ENCODE peak calls at places on chromosomes 7 and 10, in five cellular contexts. One of them, this sample, is unnamed.

GRCh38 chr7:93115796-93116195 is 2.0 kb downstream of the SAMD9 start:
- DNase-seq in astrocyte of the spinal cord: peak; percentile 37
- DNase-seq in H7: no peak
- DNase-seq in activated gamma-delta T cell: no peak
- DNase-seq in Calu3: peak; percentile 29
- DNase-seq in this sample: no peak

GRCh38 chr7:157140118-157140905 is 1.6 kb downstream of the UBE3C start:
- DNase-seq in Calu3: no peak
- DNase-seq in astrocyte of the spinal cord: no peak
- DNase-seq in H7: no peak
- DNase-seq in activated gamma-delta T cell: no peak
- DNase-seq in this sample: no peak

GRCh38 chr7:151351027-151351426 is 9.4 kb downstream of the NUB1 start:
- DNase-seq in Calu3: peak; percentile 21
- DNase-seq in H7: peak; percentile 78
- DNase-seq in astrocyte of the spinal cord: no peak
- DNase-seq in activated gamma-delta T cell: no peak
- DNase-seq in this sample: peak; percentile 45

GRCh38 chr7:2279873-2280272 is 34.4 kb downstream of the SNX8 start:
- DNase-seq in H7: peak; percentile 10
- DNase-seq in activated gamma-delta T cell: no peak
- DNase-seq in astrocyte of the spinal cord: no peak
- DNase-seq in Calu3: no peak
- DNase-seq in this sample: no peak

GRCh38 chr7:66727058-66727457 is 13.5 kb upstream of the RABGEF1 start:
- DNase-seq in astrocyte of the spinal cord: no peak
- DNase-seq in Calu3: no peak
- DNase-seq in H7: peak; percentile 15
- DNase-seq in activated gamma-delta T cell: no peak
- DNase-seq in this sample: no peak

GRCh38 chr10:1022413-1022812 is 3.2 kb downstream of the IDI2 start:
- DNase-seq in astrocyte of the spinal cord: no peak
- DNase-seq in Calu3: no peak
- DNase-seq in activated gamma-delta T cell: no peak
- DNase-seq in H7: peak; percentile 44
- DNase-seq in this sample: no peak

GRCh38 chr10:13717571-13717935 is 130.8 kb downstream of the PRPF18 start:
- DNase-seq in astrocyte of the spinal cord: no peak
- DNase-seq in H7: no peak
- DNase-seq in activated gamma-delta T cell: no peak
- DNase-seq in Calu3: no peak
- DNase-seq in this sample: no peak

GRCh38 chr10:127398140-127398966 is 150.8 kb upstream of the NPS start:
- DNase-seq in astrocyte of the spinal cord: peak; percentile 69
- DNase-seq in activated gamma-delta T cell: no peak
- DNase-seq in Calu3: no peak
- DNase-seq in H7: no peak
- DNase-seq in this sample: no peak

GRCh38 chr7:102288285-102288930 is 1.7 kb downstream of the SH2B2 start:
- DNase-seq in activated gamma-delta T cell: no peak
- DNase-seq in H7: no peak
- DNase-seq in Calu3: no peak
- DNase-seq in astrocyte of the spinal cord: no peak
- DNase-seq in this sample: no peak

GRCh38 chr7:17043012-17043877 is 161.5 kb upstream of the AGR3 start:
- DNase-seq in H7: no peak
- DNase-seq in Calu3: no peak
- DNase-seq in astrocyte of the spinal cord: peak; percentile 15
- DNase-seq in activated gamma-delta T cell: no peak
- DNase-seq in this sample: no peak

GRCh38 chr7:96499532-96499931 is 177.6 kb upstream of the SLC25A13 start:
- DNase-seq in astrocyte of the spinal cord: no peak
- DNase-seq in Calu3: no peak
- DNase-seq in H7: no peak
- DNase-seq in activated gamma-delta T cell: no peak
- DNase-seq in this sample: no peak

GRCh38 chr7:43701502-43701859 is 27.8 kb downstream of the COA1 start:
- DNase-seq in astrocyte of the spinal cord: no peak
- DNase-seq in activated gamma-delta T cell: no peak
- DNase-seq in Calu3: no peak
- DNase-seq in H7: no peak
- DNase-seq in this sample: no peak

GRCh38 chr10:16867556-16867955 is 50.3 kb upstream of the RSU1 start:
- DNase-seq in astrocyte of the spinal cord: peak; percentile 88
- DNase-seq in activated gamma-delta T cell: no peak
- DNase-seq in H7: peak; percentile 13
- DNase-seq in Calu3: no peak
- DNase-seq in this sample: no peak

GRCh38 chr10:8825611-8826010 is 771.1 kb downstream of the GATA3 start:
- DNase-seq in activated gamma-delta T cell: no peak
- DNase-seq in Calu3: no peak
- DNase-seq in H7: no peak
- DNase-seq in astrocyte of the spinal cord: no peak
- DNase-seq in this sample: no peak

GRCh38 chr7:54037873-54038272 is 504.3 kb upstream of the VSTM2A start:
- DNase-seq in astrocyte of the spinal cord: no peak
- DNase-seq in Calu3: no peak
- DNase-seq in activated gamma-delta T cell: no peak
- DNase-seq in H7: no peak
- DNase-seq in this sample: peak; percentile 60

GRCh38 chr10:112429654-112430230 is 17.0 kb downstream of the ZDHHC6 start:
- DNase-seq in H7: no peak
- DNase-seq in astrocyte of the spinal cord: no peak
- DNase-seq in activated gamma-delta T cell: no peak
- DNase-seq in Calu3: no peak
- DNase-seq in this sample: no peak

GRCh38 chr10:131650169-131650705 is 250.6 kb upstream of the PPP2R2D start:
- DNase-seq in astrocyte of the spinal cord: no peak
- DNase-seq in Calu3: no peak
- DNase-seq in activated gamma-delta T cell: no peak
- DNase-seq in H7: no peak
- DNase-seq in this sample: peak; percentile 48

GRCh38 chr7:80834105-80834410 is 84.8 kb downstream of the SEMA3C start:
- DNase-seq in astrocyte of the spinal cord: no peak
- DNase-seq in Calu3: no peak
- DNase-seq in activated gamma-delta T cell: no peak
- DNase-seq in H7: no peak
- DNase-seq in this sample: no peak

GRCh38 chr7:130959743-130960207 is 225.8 kb upstream of the KLF14 start:
- DNase-seq in Calu3: peak; percentile 63
- DNase-seq in astrocyte of the spinal cord: peak; percentile 88
- DNase-seq in activated gamma-delta T cell: no peak
- DNase-seq in H7: no peak
- DNase-seq in this sample: no peak

GRCh38 chr7:37100735-37101331 is 347.8 kb downstream of the ELMO1 start:
- DNase-seq in astrocyte of the spinal cord: no peak
- DNase-seq in Calu3: no peak
- DNase-seq in H7: no peak
- DNase-seq in activated gamma-delta T cell: no peak
- DNase-seq in this sample: no peak

GRCh38 chr7:128031901-128032604 is 816 bp upstream of the LRRC4 start:
- DNase-seq in astrocyte of the spinal cord: peak; percentile 87
- DNase-seq in activated gamma-delta T cell: no peak
- DNase-seq in H7: peak; percentile 90
- DNase-seq in Calu3: no peak
- DNase-seq in this sample: peak; percentile 70

GRCh38 chr7:31950101-31950755 is 120.0 kb downstream of the PDE1C start:
- DNase-seq in H7: no peak
- DNase-seq in Calu3: no peak
- DNase-seq in activated gamma-delta T cell: no peak
- DNase-seq in astrocyte of the spinal cord: peak; percentile 54
- DNase-seq in this sample: no peak

GRCh38 chr10:72794260-72794659 is 99.3 kb upstream of the OIT3 start:
- DNase-seq in astrocyte of the spinal cord: peak; percentile 26
- DNase-seq in Calu3: no peak
- DNase-seq in H7: no peak
- DNase-seq in activated gamma-delta T cell: no peak
- DNase-seq in this sample: peak; percentile 16

GRCh38 chr10:124484016-124484415 is 22.4 kb downstream of the LHPP start:
- DNase-seq in H7: no peak
- DNase-seq in Calu3: no peak
- DNase-seq in astrocyte of the spinal cord: no peak
- DNase-seq in activated gamma-delta T cell: no peak
- DNase-seq in this sample: no peak

GRCh38 chr7:130084037-130084875 is 13.9 kb downstream of the KLHDC10 start:
- DNase-seq in H7: no peak
- DNase-seq in astrocyte of the spinal cord: no peak
- DNase-seq in activated gamma-delta T cell: no peak
- DNase-seq in Calu3: no peak
- DNase-seq in this sample: no peak

GRCh38 chr10:79948976-79949722 is at the start of gene SFTPD:
- DNase-seq in H7: no peak
- DNase-seq in Calu3: peak; percentile 49
- DNase-seq in activated gamma-delta T cell: no peak
- DNase-seq in astrocyte of the spinal cord: no peak
- DNase-seq in this sample: peak; percentile 24

GRCh38 chr10:64115913-64116643 is 594.9 kb downstream of the REEP3 start:
- DNase-seq in H7: peak; percentile 59
- DNase-seq in astrocyte of the spinal cord: peak; percentile 4
- DNase-seq in activated gamma-delta T cell: no peak
- DNase-seq in Calu3: peak; percentile 54
- DNase-seq in this sample: peak; percentile 50

GRCh38 chr7:103577059-103577458 is 131.1 kb upstream of the SLC26A5 start:
- DNase-seq in H7: no peak
- DNase-seq in activated gamma-delta T cell: no peak
- DNase-seq in Calu3: no peak
- DNase-seq in astrocyte of the spinal cord: no peak
- DNase-seq in this sample: no peak

This sample was measured in ELF-1.